ENCODE peak calls at places on chromosomes 7 and 10, in four cellular contexts. G, E, Y and V are unnamed samples.

GRCh38 chr10:6514844-6515780 is 65.0 kb downstream of the PRKCQ start:
- DNase-seq in G (no peak), E (no peak), Y (no peak), V (peak; percentile 36)

GRCh38 chr10:62045765-62046521 is 144.4 kb downstream of the ARID5B start:
- DNase-seq in G (peak; percentile 44), E (no peak), Y (no peak), V (no peak)

GRCh38 chr10:88157981-88158465 is 294.6 kb downstream of the PTEN start:
- DNase-seq in G (peak; percentile 73), E (peak; percentile 35), Y (no peak), V (no peak)

GRCh38 chr10:70598857-70599295 is 3.7 kb downstream of the PRF1 start:
- DNase-seq in G (no peak), E (no peak), Y (no peak), V (no peak)

GRCh38 chr7:36317276-36317675 is 72.4 kb upstream of the ANLN start:
- DNase-seq in G (no peak), E (no peak), Y (no peak), V (no peak)

GRCh38 chr7:111763221-111763791 is 201.0 kb upstream of the IMMP2L start:
- DNase-seq in G (no peak), E (peak; percentile 58), Y (no peak), V (no peak)

GRCh38 chr10:46220872-46221538 is 65.8 kb upstream of the ANTXRL start:
- DNase-seq in G (no peak), E (no peak), Y (no peak), V (no peak)

GRCh38 chr10:104333037-104333727 is 5.1 kb downstream of the ITPRIP start:
- DNase-seq in G (no peak), E (no peak), Y (peak; percentile 65), V (no peak)

DNA sequence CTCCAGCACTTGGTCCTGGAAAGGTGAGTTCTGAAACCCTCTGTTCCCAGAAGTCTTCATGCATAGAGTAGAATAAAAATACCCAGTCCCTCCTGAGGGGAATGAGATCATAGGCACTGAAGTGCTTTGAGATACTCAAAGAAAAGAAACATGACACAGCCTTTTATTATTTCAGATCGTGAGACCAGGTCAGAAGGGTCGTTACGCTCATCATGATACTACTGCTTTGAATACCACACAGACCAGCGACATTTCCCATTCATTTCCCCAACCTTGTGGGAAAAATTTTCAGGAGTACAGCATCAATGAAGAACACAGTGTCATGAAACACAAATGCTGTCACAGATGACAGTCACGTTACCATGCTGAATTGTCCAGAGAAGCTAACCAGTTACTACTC is 15.0 kb downstream of the CLRN3 start:
- DNase-seq in G (no peak), E (no peak), Y (no peak), V (no peak)
- H3K4me1 ChIP-seq in G (no peaks in the 10 kb centered on the region), E (no peaks in the 10 kb centered on the region), Y (no peaks in the 10 kb centered on the region), V (no peaks in the 10 kb centered on the region)

GRCh38 chr10:50438049-50438936 is 185.5 kb downstream of the SGMS1 start:
- DNase-seq in G (peak; percentile 12), E (no peak), Y (no peak), V (no peak)
- H3K4me3 ChIP-seq in G (no peak overlapping the region), E (no peak overlapping the region), Y (no peak overlapping the region), V (no peak overlapping the region)

GRCh38 chr7:38660427-38661099 is 29.4 kb upstream of the AMPH start:
- DNase-seq in G (no peak), E (peak; percentile 15), Y (no peak), V (no peak)
- TF ChIP-seq CTCF in G (peak; percentile 84), E (peak; percentile 36), Y (peak; percentile 43), V (no peak)

GRCh38 chr10:124665091-124665490 is 79.1 kb downstream of the FAM53B start:
- DNase-seq in G (no peak), E (no peak), Y (no peak), V (no peak)
- H3K4me1 ChIP-seq in G (no peaks in the 10 kb centered on the region), E (peaks cover 11% of the 10 kb centered on the region), Y (peaks cover 19% of the 10 kb centered on the region), V (peaks cover 45% of the 10 kb centered on the region)

GRCh38 chr7:151590071-151590800 is 70.5 kb upstream of the RHEB start:
- DNase-seq in G (no peak), E (no peak), Y (no peak), V (no peak)
- H3K4me3 ChIP-seq in G (no peak overlapping the region), E (no peak overlapping the region), Y (no peak overlapping the region), V (no peak overlapping the region)